ENCODE peak calls at places on chromosome 5, in ten cellular contexts. B is cardiac fibroblast, G is fibroblast of mammary gland, L is body of pancreas, I is fibroblast of the aortic adventitia, A is AG10803, D is skeletal muscle cell, M is IMR-90, P is astrocyte, X is brain microvascular endothelial cell. Z is an unnamed sample.

GRCh38 chr5:126651013-126651577 is 50.3 kb downstream of the PHAX start:
- DNase-seq in A (no peak), I (no peak), B (no peak), X (no peak), G (no peak), M (no peak), P (no peak), D (no peak), L (no peak), Z (no peak)

GRCh38 chr5:56447656-56448055 is 214.5 kb upstream of the ANKRD55 start:
- DNase-seq in I (no peak), X (no peak), A (no peak), D (no peak), P (no peak), M (no peak), G (no peak), L (no peak), B (no peak), Z (no peak)

GRCh38 chr5:64505769-64506566 is at the start of gene RGS7BP:
- DNase-seq in I (peak; percentile 23), L (peak; percentile 41), M (peak; percentile 7), G (peak; percentile 4), B (peak; percentile 47), A (peak; percentile 17), D (peak; percentile 2), X (peak; percentile 24), P (peak; percentile 29), Z (no peak)

GRCh38 chr5:32283539-32284377 is 29.0 kb downstream of the MTMR12 start:
- DNase-seq in D (no peak), A (peak; percentile 24), X (peak; percentile 40), G (peak; percentile 63), L (no peak), B (peak; percentile 46), I (peak; percentile 60), P (peak; percentile 76), M (peak; percentile 68), Z (no peak)

GRCh38 chr5:14872070-14872989 is 752 bp upstream of the ANKH start:
- DNase-seq in B (peak; percentile 58), D (no peak), I (peak; percentile 45), A (peak; percentile 49), M (peak; percentile 8), X (peak; percentile 27), G (peak; percentile 37), L (peak; percentile 64), P (no peak), Z (no peak)

GRCh38 chr5:133341296-133341695 is 271.0 kb downstream of the FSTL4 start:
- DNase-seq in L (no peak), P (no peak), B (no peak), G (no peak), A (no peak), I (no peak), M (no peak), D (no peak), X (no peak), Z (no peak)

GRCh38 chr5:6182271-6182815 is 196.0 kb downstream of the MED10 start:
- DNase-seq in B (no peak), M (no peak), X (no peak), A (no peak), G (no peak), D (no peak), I (no peak), P (no peak), L (no peak), Z (no peak)

GRCh38 chr5:103021310-103021709 is 98.6 kb downstream of the GIN1 start:
- DNase-seq in P (peak; percentile 66), X (peak; percentile 12), D (no peak), A (peak; percentile 32), I (no peak), L (no peak), M (peak; percentile 26), G (peak; percentile 81), B (no peak), Z (peak; percentile 21)

DNA sequence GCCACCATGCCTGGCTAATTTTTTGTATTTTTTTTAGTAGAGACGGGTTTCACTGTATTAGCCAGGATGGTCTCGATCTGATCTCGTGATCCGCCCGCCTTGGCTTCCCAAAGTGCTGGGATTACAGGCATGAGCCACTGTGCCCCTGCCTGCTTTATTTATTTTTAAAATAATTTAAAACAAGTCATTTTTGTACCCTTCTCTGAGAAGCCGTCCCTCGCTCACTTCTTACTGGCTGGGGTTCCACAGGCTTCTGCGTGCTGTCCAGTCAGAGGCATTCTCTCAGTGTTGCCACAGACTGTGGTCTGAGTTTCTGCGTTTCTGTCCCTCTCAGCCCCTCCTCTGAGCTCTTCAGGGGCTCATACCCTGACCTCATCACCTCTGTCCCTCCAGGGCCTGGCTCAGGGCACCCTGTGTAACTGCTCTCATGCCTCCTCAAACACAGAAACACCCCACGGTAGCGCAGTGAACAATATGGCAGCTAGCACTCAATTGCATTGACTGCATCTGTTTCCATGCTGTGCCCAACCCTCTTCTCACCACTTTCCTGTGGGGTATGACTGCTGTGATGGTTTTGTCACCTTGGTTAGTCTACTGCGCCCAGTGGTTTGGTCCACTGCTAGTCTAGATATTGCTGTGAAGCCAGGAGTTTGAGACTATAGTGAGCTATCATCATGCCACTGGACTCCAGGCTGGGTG is 44.3 kb upstream of the SH3PXD2B start:
- DNase-seq in L (no peak), X (no peak), D (no peak), G (no peak), A (no peak), P (no peak), B (no peak), M (no peak), I (no peak), Z (no peak)
- H3K4me3 ChIP-seq in L (no peak overlapping the region), X (no peak overlapping the region), D (no peak overlapping the region), G (no peak overlapping the region), A (no peak overlapping the region), P (no peak overlapping the region), B (no peak overlapping the region), M (no peak overlapping the region), I (no peak overlapping the region), Z (no peak overlapping the region)

GRCh38 chr5:177362102-177362868 is 4.6 kb downstream of the RGS14 start:
- DNase-seq in B (no peak), D (no peak), X (no peak), A (no peak), P (no peak), L (no peak), I (no peak), G (no peak), M (no peak), Z (no peak)
- H3K4me3 ChIP-seq in B (no peak overlapping the region), D (no peak overlapping the region), X (no peak overlapping the region), A (no peak overlapping the region), P (peak overlapping the region; percentile 44), L (no peak overlapping the region), I (no peak overlapping the region), G (no peak overlapping the region), M (no peak overlapping the region), Z (no peak overlapping the region)

DNA sequence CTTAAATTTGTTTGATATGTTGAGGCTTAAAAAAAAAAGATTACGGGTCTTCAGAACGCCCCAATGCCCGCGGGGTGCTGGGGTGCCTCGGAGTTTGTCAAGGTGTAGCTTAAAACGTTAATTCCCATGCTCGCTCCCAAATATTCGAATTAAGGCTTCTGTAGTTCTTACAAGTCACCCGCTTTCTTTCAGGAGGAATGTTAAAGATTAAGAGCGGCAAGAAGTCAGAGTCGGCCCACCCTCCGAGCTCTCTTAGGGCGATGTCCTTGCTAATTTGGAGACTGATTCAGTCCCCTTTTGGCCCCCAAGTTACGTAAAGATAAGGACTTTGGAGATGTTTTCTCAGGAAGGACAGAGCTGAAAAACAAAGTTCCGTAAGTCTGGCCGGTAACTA is 791 bp upstream of the NPM1 start:
- DNase-seq in B (peak; percentile 34), A (no peak), I (no peak), D (no peak), M (peak; percentile 12), X (no peak), G (no peak), P (no peak), L (peak; percentile 14), Z (no peak)
- H3K4me3 ChIP-seq in B (peak overlapping the region; percentile 99), A (peak overlapping the region; percentile 67), I (peak overlapping the region; percentile 93), D (peak overlapping the region; percentile 70), M (peak overlapping the region; percentile 63), X (peak overlapping the region; percentile 98), G (peak overlapping the region; percentile 81), P (peak overlapping the region; percentile 95), L (peak overlapping the region; percentile 43), Z (peak overlapping the region; percentile 100)

GRCh38 chr5:107542428-107542827 is 128.3 kb downstream of the EFNA5 start:
- DNase-seq in X (peak; percentile 95), D (peak; percentile 97), M (peak; percentile 64), L (peak; percentile 92), G (peak; percentile 97), B (peak; percentile 96), P (peak; percentile 84), A (peak; percentile 67), I (peak; percentile 89), Z (peak; percentile 44)
- H3K4me3 ChIP-seq in X (no peak overlapping the region), D (no peak overlapping the region), M (no peak overlapping the region), L (no peak overlapping the region), G (no peak overlapping the region), B (no peak overlapping the region), P (no peak overlapping the region), A (no peak overlapping the region), I (no peak overlapping the region), Z (no peak overlapping the region)

DNA sequence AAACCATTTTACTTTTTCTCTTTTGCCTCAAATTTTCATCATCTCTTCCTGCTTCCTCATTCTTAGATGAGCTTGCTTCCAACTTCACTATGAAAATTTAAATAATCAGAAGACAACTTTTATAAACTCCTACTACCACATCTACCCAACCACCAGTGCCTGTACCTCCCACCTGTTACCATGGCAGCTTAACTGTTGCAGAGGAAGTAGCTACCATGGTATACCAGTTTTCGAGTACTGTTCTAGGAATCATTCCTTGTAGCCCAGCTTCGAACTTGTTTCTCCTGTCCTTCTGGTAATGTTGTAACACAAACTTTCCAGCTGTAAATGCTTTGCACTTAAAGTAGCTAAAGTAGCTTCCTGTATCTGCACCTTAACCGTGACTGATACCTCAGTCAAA is 266.8 kb upstream of the NREP start:
- DNase-seq in X (no peak), M (no peak), I (no peak), P (no peak), G (no peak), B (no peak), D (no peak), L (no peak), A (no peak), Z (no peak)
- H3K4me3 ChIP-seq in X (no peak overlapping the region), M (no peak overlapping the region), I (no peak overlapping the region), P (no peak overlapping the region), G (no peak overlapping the region), B (no peak overlapping the region), D (no peak overlapping the region), L (no peak overlapping the region), A (no peak overlapping the region), Z (no peak overlapping the region)

DNA sequence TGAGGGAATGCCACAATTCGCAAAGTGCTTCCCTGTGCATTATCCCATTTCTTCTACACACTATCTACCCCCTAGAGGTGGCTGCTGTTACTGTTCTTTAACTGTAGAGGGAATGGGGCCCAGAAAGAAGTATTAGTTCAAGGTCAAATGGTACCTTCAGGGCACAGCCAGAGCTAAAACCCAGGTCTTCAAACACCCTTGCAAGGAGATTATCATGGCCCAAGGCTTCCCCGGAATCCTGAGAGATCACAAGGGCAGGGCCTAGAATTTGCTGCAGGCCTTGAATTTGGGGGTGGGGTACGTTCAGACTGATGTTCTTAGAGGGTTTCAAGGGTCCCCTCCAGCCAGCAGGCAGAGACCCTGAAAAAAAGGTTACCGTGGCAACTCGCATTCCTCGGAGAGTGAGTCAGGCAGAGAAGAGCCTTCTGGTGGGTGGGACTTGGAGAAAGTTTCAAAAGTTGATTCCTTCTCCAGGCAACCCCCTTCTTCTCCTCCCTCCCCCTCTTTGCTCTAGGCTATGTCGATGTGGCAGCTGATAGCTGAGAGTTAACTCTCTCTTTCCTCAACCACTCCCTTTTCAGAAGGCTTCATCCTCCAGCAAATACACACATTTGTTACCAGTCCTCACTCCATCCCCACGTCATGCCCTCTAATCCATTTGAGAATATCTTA is 1.9 kb downstream of the SPARC start:
- DNase-seq in P (peak; percentile 95), M (peak; percentile 97), G (peak; percentile 97), I (peak; percentile 98), A (peak; percentile 97), L (no peak), D (peak; percentile 91), B (peak; percentile 97), X (peak; percentile 94), Z (peak; percentile 96)
- H3K4me3 ChIP-seq in P (peak overlapping the region; percentile 99), M (peak overlapping the region; percentile 84), G (peak overlapping the region; percentile 99), I (peak overlapping the region; percentile 100), A (peak overlapping the region; percentile 100), L (no peak overlapping the region), D (peak overlapping the region; percentile 73), B (peak overlapping the region; percentile 82), X (peak overlapping the region; percentile 100), Z (peak overlapping the region; percentile 95)